ENCODE peak calls at places on chromosomes 2 and 18, in eight cellular contexts. Z is activated naive CD8-positive, alpha-beta T cell treated with anti-CD3 and anti-CD28 coated beads, Interleukin-2, amount 50 U/mL, for 24 hours; W is nucleus accumbens; G is hypothalamus; Y is RCC 7860; Q is glutamatergic neuron; A is stimulated activated CD4-positive, alpha-beta T cell treated with anti-CD3 and anti-CD28 coated beads, Interleukin-1b, Interleukin-23, amount 100 ng/mL, for 4 hours; R is SK-MEL-5. X is an unnamed sample.

GRCh38 chr2:86225581-86225980 is 26.3 kb downstream of the MRPL35 start:
- DNase-seq in G (no peak), R (no peak), Z (peak), W (no peak), Y (no peak), Q (no peak), A (peak), X (no peak)

GRCh38 chr2:38658613-38659012 is 7.3 kb upstream of the GALM start:
- DNase-seq in A (no peak), W (no peak), R (no peak), G (no peak), Q (no peak), Y (no peak), Z (no peak), X (no peak)

GRCh38 chr2:99818842-99819241 is 323.5 kb downstream of the AFF3 start:
- DNase-seq in G (no peak), W (no peak), Z (no peak), Y (no peak), R (peak), Q (no peak), A (no peak), X (no peak)

GRCh38 chr18:9319333-9319732 is 15.2 kb upstream of the TWSG1 start:
- DNase-seq in W (no peak), R (no peak), A (no peak), Y (no peak), Q (no peak), G (no peak), Z (no peak), X (no peak)

GRCh38 chr18:26435415-26436095 is 112.8 kb downstream of the KCTD1 start:
- DNase-seq in Q (no peak), R (no peak), A (no peak), G (no peak), W (no peak), Z (no peak), Y (no peak), X (no peak)

GRCh38 chr18:76359909-76360308 is 135.1 kb downstream of the ZNF516 start:
- DNase-seq in G (no peak), Z (no peak), A (no peak), Y (no peak), W (no peak), R (no peak), Q (no peak), X (no peak)

GRCh38 chr2:155695505-155695904 is 637.0 kb downstream of the NR4A2 start:
- DNase-seq in W (no peak), G (no peak), R (no peak), Q (no peak), A (no peak), Z (no peak), Y (no peak), X (no peak)

GRCh38 chr2:101135412-101136296 is 15.5 kb downstream of the TBC1D8 start:
- DNase-seq in W (no peak), Z (no peak), A (no peak), Q (no peak), G (no peak), Y (no peak), R (no peak), X (no peak)

GRCh38 chr2:231942180-231942579 is 16.0 kb upstream of the NPPC start:
- DNase-seq in R (no peak), Z (no peak), A (no peak), G (no peak), Y (no peak), W (no peak), Q (no peak), X (no peak)

GRCh38 chr18:57803119-57803969 is at the start of gene ATP8B1:
- DNase-seq in G (no peak), Q (peak), Y (peak), W (no peak), R (no peak), Z (peak), A (no peak), X (peak)

GRCh38 chr18:2824865-2825264 is 21.9 kb upstream of the EMILIN2 start:
- DNase-seq in R (no peak), A (no peak), Q (no peak), G (no peak), Y (no peak), W (no peak), Z (no peak), X (no peak)

GRCh38 chr2:101843048-101843447 is 145.5 kb downstream of the MAP4K4 start:
- DNase-seq in Z (no peak), W (no peak), A (no peak), R (no peak), Y (no peak), Q (no peak), G (no peak), X (no peak)

GRCh38 chr2:42769583-42770287 is 5.8 kb upstream of the OXER1 start:
- DNase-seq in Y (no peak), W (no peak), G (no peak), Z (no peak), R (no peak), Q (no peak), A (no peak), X (no peak)

GRCh38 chr2:84830095-84830494 is 50.8 kb downstream of the TRABD2A start:
- DNase-seq in A (no peak), Z (no peak), G (no peak), Y (no peak), Q (no peak), W (peak), R (no peak), X (peak)

GRCh38 chr2:226797989-226798421 is 1.6 kb downstream of the IRS1 start:
- DNase-seq in Z (no peak), R (no peak), A (no peak), Q (peak), Y (no peak), W (no peak), G (no peak), X (no peak)

GRCh38 chr18:27964811-27965210 is 212.1 kb downstream of the CDH2 start:
- DNase-seq in Y (peak), Z (no peak), G (no peak), A (no peak), Q (no peak), W (no peak), R (no peak), X (no peak)

GRCh38 chr2:119523383-119523958 is 812 bp downstream of the SCTR start:
- DNase-seq in A (no peak), Z (no peak), Y (no peak), R (no peak), Q (no peak), W (no peak), G (no peak), X (no peak)

GRCh38 chr2:186891219-186891621 is 42.2 kb upstream of the ZSWIM2 start:
- DNase-seq in G (no peak), W (no peak), Q (no peak), Z (no peak), Y (no peak), R (no peak), A (no peak), X (no peak)

GRCh38 chr2:106560773-106561172 is 73.6 kb downstream of the CD8B2 start:
- DNase-seq in Z (no peak), G (no peak), A (no peak), R (no peak), Y (no peak), W (no peak), Q (no peak), X (no peak)

GRCh38 chr2:239552213-239552926 is 151.6 kb upstream of the HDAC4 start:
- DNase-seq in Y (no peak), G (no peak), W (no peak), Z (no peak), Q (no peak), A (no peak), R (no peak), X (no peak)

GRCh38 chr2:187055463-187055862 is 206.5 kb upstream of the ZSWIM2 start:
- DNase-seq in R (no peak), Y (no peak), A (no peak), W (no peak), Z (no peak), G (no peak), Q (no peak), X (no peak)

GRCh38 chr18:48928787-48929186 is 22.0 kb downstream of the SMAD7 start:
- DNase-seq in Q (peak), R (peak), Y (peak), G (peak), Z (peak), A (peak), W (peak), X (no peak)

GRCh38 chr18:11387880-11388279 is 221.5 kb upstream of the SLC35G4 start:
- DNase-seq in W (no peak), Q (no peak), A (no peak), Y (peak), G (no peak), Z (no peak), R (peak), X (peak)

GRCh38 chr2:56444339-56444738 is 260.5 kb downstream of the CCDC85A start:
- DNase-seq in Z (no peak), W (no peak), Q (no peak), A (no peak), Y (peak), R (no peak), G (no peak), X (no peak)

GRCh38 chr2:316381-316780 is 28.5 kb upstream of the ALKAL2 start:
- DNase-seq in R (no peak), Q (no peak), Z (no peak), W (no peak), G (no peak), A (no peak), Y (no peak), X (no peak)

GRCh38 chr18:57915241-57915640 is 112.1 kb upstream of the ATP8B1 start:
- DNase-seq in Y (no peak), W (no peak), G (no peak), R (no peak), Z (no peak), A (no peak), Q (no peak), X (no peak)

GRCh38 chr2:15993232-15993610 is 52.9 kb downstream of the MYCN start:
- DNase-seq in Q (no peak), Y (no peak), A (no peak), W (no peak), Z (no peak), G (no peak), R (peak), X (no peak)

GRCh38 chr2:59236723-59237122 is 995.6 kb upstream of the FANCL start:
- DNase-seq in A (no peak), R (no peak), Z (no peak), G (no peak), W (no peak), Y (no peak), Q (no peak), X (no peak)

GRCh38 chr2:168119519-168120141 is 127.8 kb downstream of the STK39 start:
- DNase-seq in G (no peak), W (no peak), Y (peak), R (peak), Q (no peak), Z (peak), A (peak), X (peak)

GRCh38 chr2:21382980-21383520 is 259.3 kb downstream of the TDRD15 start:
- DNase-seq in A (no peak), Y (no peak), G (peak), R (peak), Z (no peak), Q (peak), W (peak), X (no peak)

GRCh38 chr2:58484201-58484600 is 243.1 kb upstream of the FANCL start:
- DNase-seq in R (no peak), Z (no peak), G (no peak), Y (no peak), W (no peak), A (no peak), Q (no peak), X (no peak)

GRCh38 chr2:65277791-65278449 is 50.3 kb downstream of the ACTR2 start:
- DNase-seq in Y (no peak), Z (no peak), W (no peak), Q (no peak), G (no peak), R (no peak), A (no peak), X (no peak)

GRCh38 chr2:209614630-209615369 is 156.8 kb upstream of the UNC80 start:
- DNase-seq in W (no peak), A (no peak), G (no peak), R (no peak), Z (no peak), Q (peak), Y (no peak), X (no peak)

GRCh38 chr2:1268034-1268433 is 145.2 kb upstream of the TPO start:
- DNase-seq in G (no peak), Z (no peak), Q (no peak), R (no peak), Y (no peak), W (no peak), A (no peak), X (no peak)

GRCh38 chr2:9984217-9984739 is 32.8 kb downstream of the GRHL1 start:
- DNase-seq in W (no peak), G (no peak), A (no peak), Z (peak), Y (peak), R (peak), Q (no peak), X (no peak)

GRCh38 chr2:224190871-224191270 is 151.8 kb upstream of the SERPINE2 start:
- DNase-seq in A (no peak), Y (no peak), G (no peak), W (no peak), R (no peak), Q (no peak), Z (no peak), X (no peak)

GRCh38 chr2:31192396-31193065 is 24.8 kb downstream of the CAPN14 start:
- DNase-seq in A (no peak), R (no peak), G (no peak), W (no peak), Z (no peak), Y (no peak), Q (no peak), X (no peak)

GRCh38 chr18:10040287-10041011 is 126.6 kb downstream of the VAPA start:
- DNase-seq in Z (no peak), A (no peak), Y (no peak), R (no peak), G (no peak), W (no peak), Q (no peak), X (peak)

X was measured in lower leg skin.